ENCODE peak calls at places on chromosomes 6 and 20, in six cellular contexts. U is cardiac muscle cell, J is heart left ventricle, N is HCT116, F is Peyer's patch, X is mucosa of descending colon. B is an unnamed sample. For H3K4me1 and H3K36me3, the result is how much of the 10 kb centered on the place peaks cover.

GRCh38 chr6:81937296-81937937 is 184.9 kb upstream of the TENT5A start:
- DNase-seq in U (no peak), J (no peak), N (peak), F (no peak), X (no peak), B (no peak)

GRCh38 chr6:64062960-64063683 is 427.5 kb downstream of the PHF3 start:
- DNase-seq in U (no peak), J (no peak), N (no peak), F (no peak), X (no peak), B (no peak)

GRCh38 chr6:116371384-116372209 is 850 bp downstream of the DSE start:
- DNase-seq in U (peak), J (peak), N (peak), F (peak), X (peak), B (peak)

GRCh38 chr6:92122746-92123145 is 1296.6 kb downstream of the EPHA7 start:
- DNase-seq in U (peak), J (no peak), N (no peak), F (no peak), X (no peak), B (no peak)

GRCh38 chr6:51098801-51099200 is 280.1 kb downstream of the TFAP2B start:
- DNase-seq in U (no peak), J (no peak), N (no peak), F (no peak), X (no peak), B (no peak)

GRCh38 chr20:3068986-3069900 is 2.2 kb upstream of the OXT start:
- DNase-seq in U (no peak), J (no peak), N (no peak), F (no peak), X (peak), B (no peak)

GRCh38 chr6:39247667-39248194 is 18.5 kb upstream of the KCNK5 start:
- DNase-seq in U (no peak), J (no peak), N (no peak), F (no peak), X (no peak), B (no peak)

GRCh38 chr20:25067102-25067987 is 9.4 kb upstream of the ACSS1 start:
- DNase-seq in U (no peak), J (peak), N (no peak), F (no peak), X (peak), B (peak)

GRCh38 chr6:42136508-42137191 is 5.8 kb downstream of the C6orf132 start:
- DNase-seq in U (peak), J (no peak), N (peak), F (peak), X (no peak), B (no peak)

GRCh38 chr6:130513770-130514169 is 148.0 kb downstream of the TMEM200A start:
- DNase-seq in U (peak), J (no peak), N (no peak), F (peak), X (no peak), B (no peak)

GRCh38 chr6:46876126-46876525 is 45.6 kb downstream of the ADGRF5 start:
- DNase-seq in U (peak), J (peak), N (peak), F (no peak), X (no peak), B (peak)

GRCh38 chr20:20765696-20766095 is 53.3 kb upstream of the RALGAPA2 start:
- DNase-seq in U (no peak), J (no peak), N (no peak), F (no peak), X (no peak), B (no peak)

GRCh38 chr6:11718461-11718860 is 60.1 kb downstream of the ADTRP start:
- DNase-seq in U (no peak), J (no peak), N (no peak), F (no peak), X (no peak), B (no peak)

GRCh38 chr20:63861981-63862901 is 943 bp downstream of the ABHD16B start:
- DNase-seq in U (no peak), J (no peak), N (no peak), F (no peak), X (peak), B (peak)

GRCh38 chr20:63858393-63859165 is 2.7 kb upstream of the ABHD16B start:
- DNase-seq in U (peak), J (peak), N (no peak), F (no peak), X (no peak), B (no peak)

GRCh38 chr20:63859166-63859699 is 2.1 kb upstream of the ABHD16B start:
- DNase-seq in U (no peak), J (no peak), N (no peak), F (no peak), X (no peak), B (no peak)

GRCh38 chr20:63861365-63861934 is at the start of gene ABHD16B:
- DNase-seq in U (no peak), J (no peak), N (no peak), F (no peak), X (no peak), B (no peak)

GRCh38 chr20:63860325-63861051 is 810 bp upstream of the ABHD16B start:
- DNase-seq in U (no peak), J (no peak), N (no peak), F (no peak), X (peak), B (no peak)
- H3K4me1 ChIP-seq in U (under half), J (half or more), N (under half), F (under half), X (under half), B (under half)

GRCh38 chr20:17966432-17967312 is 1.9 kb downstream of the SNX5 start:
- DNase-seq in U (peak), J (no peak), N (no peak), F (no peak), X (no peak), B (no peak)

GRCh38 chr20:17963114-17963897 is 5.3 kb downstream of the SNX5 start:
- DNase-seq in U (no peak), J (no peak), N (no peak), F (no peak), X (no peak), B (no peak)

GRCh38 chr20:17965042-17965697 is 3.4 kb downstream of the SNX5 start:
- DNase-seq in U (peak), J (no peak), N (no peak), F (no peak), X (peak), B (no peak)

GRCh38 chr20:17964073-17964472 is 4.5 kb downstream of the SNX5 start:
- DNase-seq in U (no peak), J (no peak), N (no peak), F (no peak), X (no peak), B (no peak)

GRCh38 chr20:17964632-17965031 is 4.0 kb downstream of the SNX5 start:
- DNase-seq in U (no peak), J (no peak), N (no peak), F (no peak), X (no peak), B (no peak)
- H3K36me3 ChIP-seq in U (under half), J (under half), N (under half), F (under half), X (under half), B (under half)

GRCh38 chr6:139165324-139165723 is 30.4 kb downstream of the HECA start:
- DNase-seq in U (no peak), J (no peak), N (no peak), F (no peak), X (no peak), B (no peak)

GRCh38 chr6:139161817-139162284 is 27.0 kb downstream of the HECA start:
- DNase-seq in U (no peak), J (no peak), N (no peak), F (peak), X (no peak), B (no peak)

GRCh38 chr6:139166238-139166955 is 31.5 kb downstream of the HECA start:
- DNase-seq in U (no peak), J (no peak), N (no peak), F (no peak), X (no peak), B (no peak)

GRCh38 chr6:139161169-139161568 is 26.3 kb downstream of the HECA start:
- DNase-seq in U (no peak), J (no peak), N (peak), F (peak), X (no peak), B (no peak)

DNA sequence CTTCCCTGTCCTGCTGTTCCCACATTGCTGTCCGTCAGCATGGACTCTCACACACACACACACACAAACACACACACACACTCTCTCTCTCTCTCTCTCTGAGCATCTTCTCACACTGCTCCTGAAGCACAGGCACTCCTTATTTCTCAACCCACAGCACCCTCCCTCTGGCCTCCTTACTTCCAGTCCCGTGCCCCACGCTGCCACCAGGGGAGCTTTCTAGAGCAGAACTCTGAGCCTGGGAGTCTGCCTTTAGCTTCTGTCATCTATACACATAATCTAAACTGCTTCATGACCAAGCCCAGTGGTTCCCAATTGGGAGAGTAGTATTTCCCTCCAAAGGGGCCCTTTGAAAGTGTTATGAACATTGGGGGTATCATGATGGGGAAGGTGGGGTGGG is 29.1 kb downstream of the HECA start:
- DNase-seq in U (no peak), J (no peak), N (no peak), F (no peak), X (no peak), B (no peak)
- TF ChIP-seq CTCF in U (no peak), J (no peak), N (peak), F (no peak), X (no peak), B (no peak)

DNA sequence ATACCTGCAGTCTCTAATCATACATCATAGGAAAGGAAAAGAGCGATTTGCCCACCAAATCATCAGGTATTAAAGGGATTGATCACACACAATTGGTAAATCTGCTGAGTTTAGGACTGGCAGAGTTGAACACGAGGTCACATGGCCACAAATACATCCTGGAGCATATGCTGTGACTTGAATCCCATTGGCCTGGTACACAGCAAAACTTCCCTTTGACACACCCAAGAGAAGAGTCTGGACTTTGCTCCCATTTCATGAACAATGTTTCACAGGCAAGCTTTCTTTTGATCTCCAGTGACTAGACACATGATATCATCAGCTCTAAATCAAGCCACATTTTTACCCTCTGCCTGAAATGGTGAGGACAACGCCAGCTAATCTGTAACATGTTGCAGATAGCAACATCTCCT is 117.9 kb downstream of the ISM1 start:
- DNase-seq in U (no peak), J (no peak), N (no peak), F (no peak), X (no peak), B (no peak)
- H3K4me1 ChIP-seq in U (under half), J (under half), N (under half), F (under half), X (under half), B (under half)

GRCh38 chr20:16428112-16428511 is 145.1 kb downstream of the KIF16B start:
- DNase-seq in U (no peak), J (no peak), N (no peak), F (no peak), X (no peak), B (peak)
- H3K36me3 ChIP-seq in U (under half), J (under half), N (under half), F (under half), X (under half), B (under half)

DNA sequence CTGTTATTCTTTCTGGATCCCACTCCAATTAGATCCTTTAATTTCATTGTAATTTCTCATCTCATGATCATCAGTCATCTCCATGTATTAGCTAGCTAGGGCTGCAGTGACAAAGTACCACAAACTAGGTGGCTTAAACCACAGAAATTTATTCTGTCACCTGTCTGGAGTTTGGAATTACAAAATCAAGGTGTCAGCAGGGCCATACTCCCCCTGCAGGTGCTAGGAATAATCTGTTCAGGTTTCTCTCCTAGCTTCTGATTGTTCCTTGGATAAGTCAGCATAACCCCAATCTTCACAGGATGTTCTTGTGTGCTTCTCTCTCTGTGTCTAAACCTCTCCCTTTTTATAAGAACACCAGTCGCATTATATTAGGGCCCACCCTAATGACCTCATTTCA is 40.4 kb downstream of the BEND6 start:
- DNase-seq in U (no peak), J (no peak), N (peak), F (no peak), X (no peak), B (no peak)
- TF ChIP-seq CTCF in U (no peak), J (no peak), N (peak), F (no peak), X (no peak), B (no peak)

GRCh38 chr6:71385111-71385822 is 96.7 kb downstream of the OGFRL1 start:
- DNase-seq in U (no peak), J (no peak), N (no peak), F (no peak), X (no peak), B (no peak)
- H3K4me1 ChIP-seq in U (under half), J (under half), N (under half), F (under half), X (under half), B (under half)

DNA sequence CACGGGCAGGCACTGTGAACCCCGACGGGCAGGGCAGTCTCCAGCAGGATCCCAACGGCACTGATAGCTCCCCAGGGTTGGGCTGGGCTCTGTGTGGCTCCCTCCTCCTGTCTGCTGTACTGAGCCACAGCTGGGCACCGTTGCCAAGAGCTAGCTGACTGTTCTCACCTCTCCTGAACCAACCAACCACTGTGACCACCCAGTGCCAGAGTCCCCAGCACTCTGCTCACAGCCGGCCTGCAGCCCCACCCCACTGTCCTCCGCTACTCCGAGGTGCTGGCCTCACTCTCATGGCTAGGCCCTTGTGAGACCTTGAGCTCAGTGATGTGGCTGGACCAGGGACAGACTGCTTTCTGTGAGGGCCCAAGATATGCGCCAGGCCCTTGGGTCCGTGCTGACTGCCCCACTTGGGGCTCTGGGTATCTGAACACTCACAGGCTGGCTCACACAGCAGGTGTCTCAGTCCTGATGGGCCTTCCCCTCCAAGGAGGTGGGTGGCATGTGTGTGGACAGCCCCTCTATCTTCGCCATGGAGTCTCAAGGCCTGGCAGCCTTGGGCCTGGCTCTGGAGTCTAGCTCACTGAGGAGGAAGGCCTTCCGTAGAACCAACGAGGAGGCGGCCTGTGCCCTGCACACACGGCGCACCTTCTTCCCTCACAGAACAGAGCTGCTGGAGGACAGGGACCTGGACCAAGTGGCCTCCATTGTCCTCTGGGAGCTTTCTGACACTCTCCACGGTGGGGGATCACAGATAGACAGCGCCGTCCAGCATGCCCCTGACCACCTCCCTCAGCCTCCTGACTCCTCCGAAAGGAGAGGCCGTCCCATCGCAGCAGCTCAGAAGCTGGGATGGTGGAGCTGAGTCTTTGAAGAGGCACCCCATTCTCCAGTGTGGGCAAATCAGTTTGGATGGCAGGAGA is 53.5 kb downstream of the TCP11 start:
- DNase-seq in U (no peak), J (peak), N (no peak), F (peak), X (peak), B (no peak)
- H3K36me3 ChIP-seq in U (under half), J (under half), N (under half), F (half or more), X (under half), B (under half)

GRCh38 chr20:51220293-51220706 is 197.4 kb upstream of the KCNG1 start:
- DNase-seq in U (peak), J (no peak), N (no peak), F (no peak), X (peak), B (peak)
- TF ChIP-seq CTCF in U (peak), J (peak), N (peak), F (peak), X (peak), B (peak)

B was measured in pancreas.